ENCODE peak calls at places on chromosomes 4 and X, in five cellular contexts. One of them, this sample, is unnamed. For H3K4me1, H3K27me3 and H3K9me3, the result is how much of the 10 kb centered on the place peaks cover.

GRCh38 chr4:185933078-185933581 is 121.1 kb upstream of the SORBS2 start:
- DNase-seq in sigmoid colon: no peak
- DNase-seq in uterus: no peak
- DNase-seq in IMR-90: peak
- DNase-seq in keratinocyte: no peak
- DNase-seq in this sample: peak

GRCh38 chr4:89416968-89417367 is 109.4 kb upstream of the GPRIN3 start:
- DNase-seq in sigmoid colon: no peak
- DNase-seq in uterus: no peak
- DNase-seq in IMR-90: no peak
- DNase-seq in keratinocyte: no peak
- DNase-seq in this sample: no peak

GRCh38 chrX:33171071-33171470 is 40.3 kb downstream of the DMD start:
- DNase-seq in sigmoid colon: no peak
- DNase-seq in uterus: no peak
- DNase-seq in IMR-90: no peak
- DNase-seq in keratinocyte: no peak
- DNase-seq in this sample: no peak

GRCh38 chrX:128769511-128769910 is 717.3 kb upstream of the ACTRT1 start:
- DNase-seq in sigmoid colon: no peak
- DNase-seq in uterus: no peak
- DNase-seq in IMR-90: no peak
- DNase-seq in keratinocyte: no peak
- DNase-seq in this sample: no peak

GRCh38 chr4:9812530-9813340 is 31.3 kb downstream of the DRD5 start:
- DNase-seq in sigmoid colon: no peak
- DNase-seq in uterus: no peak
- DNase-seq in IMR-90: no peak
- DNase-seq in keratinocyte: no peak
- DNase-seq in this sample: no peak

GRCh38 chr4:175457956-175458355 is 354.1 kb downstream of the GPM6A start:
- DNase-seq in sigmoid colon: no peak
- DNase-seq in uterus: no peak
- DNase-seq in IMR-90: no peak
- DNase-seq in keratinocyte: no peak
- DNase-seq in this sample: no peak

GRCh38 chrX:98067611-98068010 is 1183.9 kb downstream of the RPA4 start:
- DNase-seq in sigmoid colon: no peak
- DNase-seq in uterus: no peak
- DNase-seq in IMR-90: peak
- DNase-seq in keratinocyte: no peak
- DNase-seq in this sample: no peak

GRCh38 chr4:38073596-38074234 is 113.5 kb downstream of the PTTG2 start:
- DNase-seq in sigmoid colon: no peak
- DNase-seq in uterus: no peak
- DNase-seq in IMR-90: no peak
- DNase-seq in keratinocyte: no peak
- DNase-seq in this sample: no peak

GRCh38 chr4:128684031-128684430 is 125.5 kb upstream of the JADE1 start:
- DNase-seq in sigmoid colon: no peak
- DNase-seq in uterus: no peak
- DNase-seq in IMR-90: no peak
- DNase-seq in keratinocyte: no peak
- DNase-seq in this sample: no peak

GRCh38 chr4:71639380-71639779 is 144.5 kb downstream of the GC start:
- DNase-seq in sigmoid colon: no peak
- DNase-seq in uterus: no peak
- DNase-seq in IMR-90: no peak
- DNase-seq in keratinocyte: no peak
- DNase-seq in this sample: no peak

GRCh38 chr4:184475096-184475461 is 729 bp upstream of the IRF2 start:
- DNase-seq in sigmoid colon: peak
- DNase-seq in uterus: peak
- DNase-seq in IMR-90: peak
- DNase-seq in keratinocyte: no peak
- DNase-seq in this sample: peak

GRCh38 chr4:102525099-102525498 is 23.9 kb downstream of the NFKB1 start:
- DNase-seq in sigmoid colon: no peak
- DNase-seq in uterus: no peak
- DNase-seq in IMR-90: peak
- DNase-seq in keratinocyte: no peak
- DNase-seq in this sample: no peak

GRCh38 chrX:26649534-26649933 is 433.6 kb downstream of the MAGEB5 start:
- DNase-seq in sigmoid colon: no peak
- DNase-seq in uterus: no peak
- DNase-seq in IMR-90: peak
- DNase-seq in keratinocyte: no peak
- DNase-seq in this sample: no peak

GRCh38 chr4:25970241-25970675 is 56.2 kb downstream of the SMIM20 start:
- DNase-seq in sigmoid colon: peak
- DNase-seq in uterus: no peak
- DNase-seq in IMR-90: no peak
- DNase-seq in keratinocyte: no peak
- DNase-seq in this sample: no peak

DNA sequence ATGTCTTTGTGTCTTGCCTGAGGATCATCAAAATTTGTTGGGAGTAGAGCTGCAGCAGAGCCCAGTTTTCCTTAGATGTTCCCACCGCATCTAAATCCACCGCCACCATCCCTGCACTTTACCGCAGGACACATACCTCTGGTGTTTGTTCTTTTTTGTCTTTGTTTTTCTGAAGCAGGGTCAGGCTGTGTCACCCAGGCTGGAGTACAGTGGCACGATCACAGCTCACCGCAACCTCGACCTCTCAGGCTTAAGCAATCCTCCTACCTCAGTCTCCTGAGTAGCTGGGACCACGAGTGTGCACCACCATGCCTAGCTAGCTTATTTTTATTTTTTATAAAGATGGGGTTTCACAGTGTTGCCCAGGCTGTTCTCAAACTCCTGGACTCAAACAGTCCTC is 4.6 kb downstream of the ENOPH1 start:
- DNase-seq in sigmoid colon: no peak
- DNase-seq in uterus: no peak
- DNase-seq in IMR-90: no peak
- DNase-seq in keratinocyte: no peak
- DNase-seq in this sample: no peak
- H3K4me1 ChIP-seq in sigmoid colon: under half
- H3K4me1 ChIP-seq in uterus: under half
- H3K4me1 ChIP-seq in IMR-90: under half
- H3K4me1 ChIP-seq in keratinocyte: under half
- H3K4me1 ChIP-seq in this sample: under half

DNA sequence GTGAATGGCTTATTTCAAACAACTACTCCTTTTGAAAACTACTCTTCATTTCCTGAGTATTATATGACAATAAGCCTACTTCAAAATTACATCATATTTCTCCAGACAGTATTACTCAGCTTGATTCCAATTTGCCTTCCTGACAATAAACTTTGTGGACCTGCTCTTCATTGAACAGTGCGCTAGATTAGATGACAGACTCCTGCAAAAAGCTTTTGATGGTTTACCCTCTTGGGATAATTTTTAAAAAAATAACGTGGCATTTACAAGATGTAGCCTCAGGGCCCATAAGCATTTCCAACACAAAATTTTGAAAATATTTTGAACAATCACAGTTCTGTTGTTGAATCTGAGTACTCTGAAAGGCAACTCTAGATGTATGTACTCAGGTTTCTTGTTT is 25.9 kb downstream of the MGAT4D start:
- DNase-seq in sigmoid colon: no peak
- DNase-seq in uterus: no peak
- DNase-seq in IMR-90: no peak
- DNase-seq in keratinocyte: no peak
- DNase-seq in this sample: no peak
- H3K27me3 ChIP-seq in sigmoid colon: under half
- H3K27me3 ChIP-seq in uterus: under half
- H3K27me3 ChIP-seq in IMR-90: under half
- H3K27me3 ChIP-seq in keratinocyte: under half
- H3K27me3 ChIP-seq in this sample: under half

DNA sequence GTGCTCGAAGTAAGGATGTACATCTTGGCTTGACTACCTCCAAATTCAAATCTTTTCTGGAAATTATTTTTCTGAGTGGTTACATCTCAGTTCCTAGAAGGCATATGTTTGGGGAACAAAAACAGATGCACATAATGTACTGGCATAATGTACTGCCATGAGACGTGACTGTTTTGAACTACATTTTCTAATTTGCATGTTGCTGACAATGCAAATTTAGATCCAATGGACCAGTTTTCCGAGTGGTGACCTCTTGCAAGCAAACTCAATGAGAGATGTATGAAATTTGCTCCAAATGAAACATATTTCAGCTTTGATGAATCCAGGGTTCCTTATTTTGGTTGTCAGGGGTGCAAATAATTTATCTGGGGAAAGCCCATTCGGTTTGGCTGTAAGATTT is 694.3 kb downstream of the GRXCR1 start:
- DNase-seq in sigmoid colon: no peak
- DNase-seq in uterus: no peak
- DNase-seq in IMR-90: no peak
- DNase-seq in keratinocyte: no peak
- DNase-seq in this sample: no peak
- H3K9me3 ChIP-seq in sigmoid colon: under half
- H3K9me3 ChIP-seq in uterus: under half
- H3K9me3 ChIP-seq in IMR-90: under half
- H3K9me3 ChIP-seq in keratinocyte: under half
- H3K9me3 ChIP-seq in this sample: under half

GRCh38 chr4:156778093-156778492 is 193.5 kb downstream of the PDGFC start:
- DNase-seq in sigmoid colon: no peak
- DNase-seq in uterus: no peak
- DNase-seq in IMR-90: peak
- DNase-seq in keratinocyte: no peak
- DNase-seq in this sample: no peak
- H3K4me1 ChIP-seq in sigmoid colon: under half
- H3K4me1 ChIP-seq in uterus: under half
- H3K4me1 ChIP-seq in IMR-90: under half
- H3K4me1 ChIP-seq in keratinocyte: half or more
- H3K4me1 ChIP-seq in this sample: half or more

GRCh38 chr4:133149932-133150642 is 993 bp downstream of the PCDH10 start:
- DNase-seq in sigmoid colon: peak
- DNase-seq in uterus: no peak
- DNase-seq in IMR-90: no peak
- DNase-seq in keratinocyte: no peak
- DNase-seq in this sample: no peak

GRCh38 chr4:133150643-133151300 is 1.7 kb downstream of the PCDH10 start:
- DNase-seq in sigmoid colon: peak
- DNase-seq in uterus: peak
- DNase-seq in IMR-90: no peak
- DNase-seq in keratinocyte: no peak
- DNase-seq in this sample: no peak

GRCh38 chr4:133151681-133152329 is 2.7 kb downstream of the PCDH10 start:
- DNase-seq in sigmoid colon: peak
- DNase-seq in uterus: no peak
- DNase-seq in IMR-90: no peak
- DNase-seq in keratinocyte: no peak
- DNase-seq in this sample: no peak

GRCh38 chr4:133152330-133152791 is 3.3 kb downstream of the PCDH10 start:
- DNase-seq in sigmoid colon: no peak
- DNase-seq in uterus: no peak
- DNase-seq in IMR-90: no peak
- DNase-seq in keratinocyte: no peak
- DNase-seq in this sample: no peak

GRCh38 chr4:133151301-133151680 is 2.2 kb downstream of the PCDH10 start:
- DNase-seq in sigmoid colon: peak
- DNase-seq in uterus: no peak
- DNase-seq in IMR-90: no peak
- DNase-seq in keratinocyte: no peak
- DNase-seq in this sample: no peak
- H3K27me3 ChIP-seq in sigmoid colon: under half
- H3K27me3 ChIP-seq in uterus: under half
- H3K27me3 ChIP-seq in IMR-90: under half
- H3K27me3 ChIP-seq in keratinocyte: half or more
- H3K27me3 ChIP-seq in this sample: under half

GRCh38 chr4:175986-176385 is 51.7 kb downstream of the ZNF718 start:
- DNase-seq in sigmoid colon: no peak
- DNase-seq in uterus: no peak
- DNase-seq in IMR-90: no peak
- DNase-seq in keratinocyte: no peak
- DNase-seq in this sample: no peak

GRCh38 chr4:173666-174314 is 49.5 kb downstream of the ZNF718 start:
- DNase-seq in sigmoid colon: no peak
- DNase-seq in uterus: no peak
- DNase-seq in IMR-90: no peak
- DNase-seq in keratinocyte: no peak
- DNase-seq in this sample: no peak

GRCh38 chr4:176995-177394 is 52.7 kb downstream of the ZNF718 start:
- DNase-seq in sigmoid colon: no peak
- DNase-seq in uterus: no peak
- DNase-seq in IMR-90: no peak
- DNase-seq in keratinocyte: no peak
- DNase-seq in this sample: no peak
- H3K9me3 ChIP-seq in sigmoid colon: under half
- H3K9me3 ChIP-seq in uterus: under half
- H3K9me3 ChIP-seq in IMR-90: under half
- H3K9me3 ChIP-seq in keratinocyte: under half
- H3K9me3 ChIP-seq in this sample: half or more